ENCODE peak calls at places on chromosome 19, in six cellular contexts. Q is sigmoid colon, J is ovary, L is type B pancreatic cell, H is PC-3, C is neural progenitor cell. M is an unnamed sample.

GRCh38 chr19:7748756-7749155 is 1.4 kb upstream of the CD209 start:
- DNase-seq in Q (peak), J (no peak), L (no peak), H (peak), C (no peak), M (peak)

GRCh38 chr19:47699360-47699917 is 13.8 kb upstream of the EHD2 start:
- DNase-seq in Q (no peak), J (no peak), L (no peak), H (peak), C (peak), M (peak)

GRCh38 chr19:53896682-53897081 is 12.4 kb upstream of the CACNG7 start:
- DNase-seq in Q (no peak), J (no peak), L (no peak), H (no peak), C (peak), M (no peak)

GRCh38 chr19:15284896-15285295 is 47.4 kb downstream of the BRD4 start:
- DNase-seq in Q (no peak), J (no peak), L (no peak), H (no peak), C (no peak), M (no peak)

GRCh38 chr19:49430172-49430677 is 5.0 kb downstream of the GFY start:
- DNase-seq in Q (no peak), J (no peak), L (no peak), H (no peak), C (no peak), M (no peak)

GRCh38 chr19:17035842-17036424 is 9.3 kb upstream of the CPAMD8 start:
- DNase-seq in Q (peak), J (no peak), L (no peak), H (no peak), C (no peak), M (no peak)

GRCh38 chr19:1110809-1111640 is 7.2 kb downstream of the GPX4 start:
- DNase-seq in Q (no peak), J (no peak), L (no peak), H (no peak), C (no peak), M (no peak)

GRCh38 chr19:3374369-3375112 is 8.2 kb downstream of the NFIC start:
- DNase-seq in Q (peak), J (peak), L (no peak), H (no peak), C (no peak), M (no peak)

GRCh38 chr19:39937094-39937493 is 2.7 kb upstream of the FCGBP start:
- DNase-seq in Q (no peak), J (no peak), L (no peak), H (no peak), C (no peak), M (no peak)

GRCh38 chr19:2014731-2015610 is 543 bp downstream of the BTBD2 start:
- DNase-seq in Q (peak), J (no peak), L (no peak), H (no peak), C (peak), M (no peak)

GRCh38 chr19:47429140-47429793 is 9.9 kb upstream of the MEIS3 start:
- DNase-seq in Q (no peak), J (no peak), L (no peak), H (no peak), C (no peak), M (no peak)

GRCh38 chr19:1469200-1469935 is 9.6 kb downstream of the C19orf25 start:
- DNase-seq in Q (no peak), J (no peak), L (no peak), H (peak), C (peak), M (no peak)

GRCh38 chr19:4717191-4717965 is 6.3 kb downstream of the DPP9 start:
- DNase-seq in Q (no peak), J (no peak), L (no peak), H (peak), C (no peak), M (peak)

GRCh38 chr19:7706662-7707454 is 4.9 kb upstream of the FCER2 start:
- DNase-seq in Q (no peak), J (no peak), L (no peak), H (no peak), C (no peak), M (no peak)

GRCh38 chr19:2041436-2041685 is 9.7 kb downstream of the MKNK2 start:
- DNase-seq in Q (no peak), J (no peak), L (no peak), H (no peak), C (no peak), M (no peak)

GRCh38 chr19:2273356-2274184 is 8.4 kb downstream of the PEAK3 start:
- DNase-seq in Q (peak), J (peak), L (peak), H (peak), C (peak), M (peak)

GRCh38 chr19:2962018-2962670 is 15.2 kb upstream of the TLE6 start:
- DNase-seq in Q (no peak), J (no peak), L (no peak), H (peak), C (peak), M (peak)

GRCh38 chr19:15702590-15702930 is 25.3 kb upstream of the OR10H2 start:
- DNase-seq in Q (peak), J (peak), L (no peak), H (peak), C (no peak), M (peak)

GRCh38 chr19:55647732-55648656 is at the start of gene CCDC106:
- DNase-seq in Q (peak), J (peak), L (no peak), H (peak), C (peak), M (no peak)

GRCh38 chr19:16351133-16351809 is 26.6 kb downstream of the KLF2 start:
- DNase-seq in Q (no peak), J (no peak), L (no peak), H (peak), C (no peak), M (peak)

GRCh38 chr19:16338470-16339360 is 14.1 kb downstream of the KLF2 start:
- DNase-seq in Q (no peak), J (no peak), L (no peak), H (peak), C (no peak), M (peak)

GRCh38 chr19:15114153-15114540 is 6.9 kb downstream of the SYDE1 start:
- DNase-seq in Q (no peak), J (no peak), L (no peak), H (no peak), C (no peak), M (peak)

GRCh38 chr19:42198676-42199439 is 18.6 kb downstream of the DEDD2 start:
- DNase-seq in Q (no peak), J (no peak), L (no peak), H (no peak), C (no peak), M (no peak)

GRCh38 chr19:15669440-15669839 is 3.4 kb upstream of the CYP4F12 start:
- DNase-seq in Q (no peak), J (no peak), L (no peak), H (no peak), C (no peak), M (no peak)

GRCh38 chr19:34430738-34431625 is 2.8 kb downstream of the UBA2 start:
- DNase-seq in Q (no peak), J (no peak), L (no peak), H (peak), C (peak), M (peak)

GRCh38 chr19:48495391-48495790 is 16.2 kb downstream of the LMTK3 start:
- DNase-seq in Q (no peak), J (no peak), L (no peak), H (no peak), C (no peak), M (no peak)

GRCh38 chr19:54470991-54471782 is 1.9 kb downstream of the CDC42EP5 start:
- DNase-seq in Q (peak), J (no peak), L (no peak), H (no peak), C (peak), M (no peak)

GRCh38 chr19:2213799-2214198 is 22.3 kb downstream of the PLEKHJ1 start:
- DNase-seq in Q (no peak), J (no peak), L (no peak), H (no peak), C (no peak), M (no peak)

GRCh38 chr19:48623556-48624066 is 4.3 kb downstream of the SPHK2 start:
- DNase-seq in Q (no peak), J (no peak), L (no peak), H (no peak), C (peak), M (no peak)

GRCh38 chr19:51786651-51787494 is 8.1 kb upstream of the FPR3 start:
- DNase-seq in Q (no peak), J (peak), L (no peak), H (no peak), C (no peak), M (no peak)

GRCh38 chr19:36152061-36152885 is at the start of gene COX7A1:
- DNase-seq in Q (peak), J (peak), L (no peak), H (no peak), C (no peak), M (no peak)

GRCh38 chr19:48348737-48349136 is 15.0 kb downstream of the TMEM143 start:
- DNase-seq in Q (no peak), J (no peak), L (no peak), H (no peak), C (no peak), M (no peak)

GRCh38 chr19:54011507-54012211 is 20.2 kb downstream of the CACNG6 start:
- DNase-seq in Q (no peak), J (no peak), L (no peak), H (no peak), C (peak), M (no peak)

GRCh38 chr19:18090545-18091216 is 3.9 kb upstream of the IL12RB1 start:
- DNase-seq in Q (no peak), J (no peak), L (no peak), H (no peak), C (no peak), M (no peak)

GRCh38 chr19:50759886-50760285 is 10.4 kb upstream of the GPR32 start:
- DNase-seq in Q (no peak), J (no peak), L (no peak), H (peak), C (peak), M (no peak)

GRCh38 chr19:54850930-54851329 is 687 bp downstream of the KIR3DL2 start:
- DNase-seq in Q (no peak), J (no peak), L (no peak), H (no peak), C (no peak), M (no peak)

DNA sequence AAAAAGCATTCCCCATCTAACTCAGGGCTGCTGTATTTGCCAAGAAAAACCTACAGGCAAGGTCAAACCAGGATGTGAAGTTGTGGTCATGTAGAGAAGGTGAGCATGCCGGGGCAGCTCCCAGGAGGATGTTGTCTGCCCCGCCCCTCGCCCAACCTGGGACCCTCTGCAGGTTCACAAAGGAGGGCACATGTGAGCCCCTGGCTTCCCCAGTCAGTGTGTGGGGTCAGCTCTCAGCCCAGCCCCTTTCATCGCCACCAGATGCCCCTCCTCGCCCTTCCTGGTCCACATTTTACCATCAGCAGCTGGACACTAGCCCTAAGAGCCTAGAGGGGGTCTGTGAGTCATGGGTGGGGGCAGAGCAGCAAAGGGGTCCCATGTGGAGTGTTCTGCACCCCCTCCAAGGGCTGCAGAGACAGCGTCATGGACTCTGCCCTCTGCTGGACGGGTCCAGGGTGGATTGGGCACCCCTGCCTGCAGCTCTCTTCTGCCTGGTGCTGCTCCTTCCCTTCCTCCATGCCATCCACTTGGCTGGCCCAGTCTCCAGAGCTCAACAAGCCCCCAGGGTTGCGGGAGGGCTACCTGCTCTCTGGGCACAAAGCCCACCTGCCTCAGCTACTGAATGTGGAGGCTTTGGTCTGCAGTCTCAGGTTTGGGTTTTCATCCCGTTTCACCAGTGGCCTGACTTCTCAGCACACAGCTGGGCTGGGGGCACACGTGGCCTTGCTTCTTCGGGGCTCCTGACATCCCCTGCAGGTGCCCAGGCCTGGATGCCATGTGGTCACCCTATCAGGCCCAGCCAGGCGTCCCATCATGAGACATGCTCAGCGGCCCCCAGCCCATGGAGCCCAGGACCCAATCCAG is 3.7 kb downstream of the PLEKHF1 start:
- DNase-seq in Q (peak), J (no peak), L (no peak), H (no peak), C (no peak), M (no peak)
- TF ChIP-seq CTCF in Q (no peak), J (no peak), L (no peak), H (peak), C (peak), M (peak)

DNA sequence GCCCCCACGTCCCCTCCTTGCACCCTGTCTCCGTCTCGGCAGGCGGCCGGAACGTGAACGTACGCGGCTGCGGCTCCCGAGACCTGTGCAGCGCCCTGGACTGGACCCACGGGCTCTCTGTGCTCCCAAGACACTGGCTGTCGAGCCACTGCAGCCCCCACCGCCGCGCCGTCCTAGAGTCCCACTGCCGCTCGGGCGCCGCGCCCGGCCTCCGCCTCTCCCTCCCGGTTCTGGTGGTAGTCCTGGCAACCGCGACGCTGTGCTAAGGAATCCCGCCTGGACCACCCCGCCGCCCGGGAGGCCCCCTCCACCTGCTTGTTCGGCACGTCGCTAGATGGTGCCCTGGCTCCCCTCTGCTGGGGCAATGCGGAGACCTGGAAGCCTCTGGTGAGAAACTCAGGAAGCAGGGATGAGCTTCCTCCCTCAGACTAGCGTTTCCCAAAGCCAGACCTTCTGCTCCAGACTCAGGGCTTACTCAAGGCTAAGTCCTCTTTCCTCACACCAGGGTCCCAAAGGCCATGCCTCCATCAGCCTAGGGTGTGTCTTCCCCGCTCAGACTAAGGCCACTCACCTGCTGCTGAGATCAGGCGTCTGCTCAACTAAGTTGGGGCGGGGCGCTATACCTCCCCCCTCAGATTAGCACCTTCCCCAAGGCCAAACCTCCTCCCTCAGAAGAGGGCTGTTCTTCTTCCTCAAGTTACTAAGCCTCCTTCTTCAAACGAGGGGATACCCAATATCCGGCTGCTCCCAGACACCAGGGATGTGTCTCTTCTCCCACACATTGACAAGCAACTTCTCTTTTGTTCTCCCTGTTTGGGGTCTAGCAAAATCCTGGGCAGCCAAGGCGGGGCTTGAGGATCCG is 16.1 kb upstream of the IRGC start:
- DNase-seq in Q (peak), J (peak), L (peak), H (no peak), C (peak), M (no peak)
- TF ChIP-seq CTCF in Q (no peak), J (no peak), L (no peak), H (no peak), C (peak), M (no peak)

GRCh38 chr19:5996102-5996501 is 18.2 kb upstream of the RANBP3 start:
- DNase-seq in Q (no peak), J (no peak), L (no peak), H (no peak), C (no peak), M (no peak)

GRCh38 chr19:5999693-6000092 is 21.8 kb upstream of the RANBP3 start:
- DNase-seq in Q (no peak), J (no peak), L (no peak), H (no peak), C (no peak), M (no peak)

GRCh38 chr19:5996598-5997320 is 18.8 kb upstream of the RANBP3 start:
- DNase-seq in Q (no peak), J (peak), L (no peak), H (no peak), C (no peak), M (no peak)

GRCh38 chr19:5995606-5996005 is 17.7 kb upstream of the RANBP3 start:
- DNase-seq in Q (no peak), J (no peak), L (no peak), H (no peak), C (no peak), M (no peak)

GRCh38 chr19:5997371-5997770 is 19.4 kb upstream of the RANBP3 start:
- DNase-seq in Q (no peak), J (no peak), L (no peak), H (no peak), C (peak), M (no peak)
- TF ChIP-seq CTCF in Q (no peak), J (no peak), L (peak), H (peak), C (peak), M (no peak)

GRCh38 chr19:5798244-5798643 is 6.6 kb upstream of the NRTN start:
- DNase-seq in Q (no peak), J (no peak), L (no peak), H (no peak), C (no peak), M (no peak)

GRCh38 chr19:5803441-5803751 is 1.5 kb upstream of the NRTN start:
- DNase-seq in Q (peak), J (no peak), L (no peak), H (no peak), C (no peak), M (no peak)

GRCh38 chr19:5800361-5801270 is 4.3 kb upstream of the NRTN start:
- DNase-seq in Q (no peak), J (no peak), L (no peak), H (no peak), C (no peak), M (no peak)

GRCh38 chr19:5801796-5802616 is 2.9 kb upstream of the NRTN start:
- DNase-seq in Q (peak), J (no peak), L (no peak), H (no peak), C (peak), M (no peak)

GRCh38 chr19:5799247-5800241 is 5.3 kb upstream of the NRTN start:
- DNase-seq in Q (no peak), J (no peak), L (no peak), H (no peak), C (no peak), M (no peak)
- TF ChIP-seq CTCF in Q (no peak), J (no peak), L (no peak), H (no peak), C (no peak), M (no peak)

DNA sequence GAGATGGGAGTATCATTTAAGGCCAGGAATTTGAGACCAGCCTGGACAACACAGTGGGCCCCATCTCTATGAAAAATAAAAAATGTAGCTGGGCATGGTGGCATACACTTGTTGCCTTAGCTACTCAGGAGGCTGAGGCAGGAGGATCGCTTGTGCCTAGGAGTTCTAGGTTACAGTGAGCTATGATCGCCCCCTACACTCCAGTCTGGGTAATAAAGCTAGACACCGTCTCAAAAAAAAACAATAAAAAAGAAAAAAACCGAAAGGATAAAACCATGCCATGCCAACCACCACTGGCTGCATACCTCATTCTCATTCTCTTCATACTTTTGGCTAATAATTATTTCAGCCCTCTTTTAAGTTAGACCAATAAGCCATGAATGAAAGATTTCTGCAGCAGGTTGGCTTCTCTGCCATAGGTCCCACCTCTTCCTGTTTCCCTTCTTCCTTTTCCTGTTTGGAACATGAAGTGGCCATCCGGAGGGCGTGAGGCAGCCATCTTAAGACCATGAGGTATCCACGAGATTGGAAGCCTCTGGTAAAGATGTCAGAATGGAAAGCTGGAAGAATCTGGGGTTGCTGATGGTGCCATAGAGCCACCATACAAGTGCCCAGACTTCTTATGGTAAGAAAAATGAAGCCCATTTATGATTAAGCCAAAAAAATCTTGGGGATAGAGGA is 171.3 kb downstream of the CACNA1A start:
- DNase-seq in Q (no peak), J (no peak), L (no peak), H (peak), C (no peak), M (no peak)
- TF ChIP-seq CTCF in Q (no peak), J (no peak), L (peak), H (peak), C (no peak), M (no peak)

GRCh38 chr19:10226376-10227214 is 4.5 kb downstream of the S1PR2 start:
- DNase-seq in Q (peak), J (peak), L (peak), H (no peak), C (no peak), M (no peak)

GRCh38 chr19:10228393-10228792 is 2.7 kb downstream of the S1PR2 start:
- DNase-seq in Q (no peak), J (no peak), L (no peak), H (no peak), C (no peak), M (no peak)

GRCh38 chr19:10228925-10229324 is 2.2 kb downstream of the S1PR2 start:
- DNase-seq in Q (no peak), J (no peak), L (no peak), H (peak), C (peak), M (peak)

GRCh38 chr19:10226021-10226375 is 5.1 kb downstream of the S1PR2 start:
- DNase-seq in Q (no peak), J (peak), L (no peak), H (no peak), C (no peak), M (no peak)

GRCh38 chr19:10227215-10227971 is 3.7 kb downstream of the S1PR2 start:
- DNase-seq in Q (peak), J (no peak), L (no peak), H (no peak), C (no peak), M (no peak)
- TF ChIP-seq CTCF in Q (no peak), J (no peak), L (peak), H (peak), C (peak), M (no peak)

GRCh38 chr19:46018729-46019251 is 4.1 kb downstream of the PGLYRP1 start:
- DNase-seq in Q (peak), J (no peak), L (no peak), H (no peak), C (no peak), M (no peak)

GRCh38 chr19:46016426-46017094 is 6.3 kb downstream of the PGLYRP1 start:
- DNase-seq in Q (peak), J (peak), L (peak), H (peak), C (peak), M (peak)

GRCh38 chr19:46019270-46019669 is 3.6 kb downstream of the PGLYRP1 start:
- DNase-seq in Q (peak), J (no peak), L (no peak), H (no peak), C (no peak), M (no peak)

GRCh38 chr19:46017095-46017429 is 5.8 kb downstream of the PGLYRP1 start:
- DNase-seq in Q (peak), J (no peak), L (no peak), H (no peak), C (no peak), M (no peak)

GRCh38 chr19:46017874-46018675 is 4.8 kb downstream of the PGLYRP1 start:
- DNase-seq in Q (peak), J (no peak), L (no peak), H (no peak), C (no peak), M (no peak)
- TF ChIP-seq CTCF in Q (no peak), J (no peak), L (no peak), H (no peak), C (no peak), M (no peak)